ENCODE peak calls at places on chromosomes 5 and 9, in nine cellular contexts. Q is H4; O is T-helper 9 cell; A is epithelial cell of proximal tubule; P is T-helper 2 cell; F is stimulated activated CD4-positive, alpha-beta T cell treated with anti-CD3 and anti-CD28 coated beads, Interleukin-15, amount 100 ng/mL, for 48 hours; M is retinal pigment epithelial cell; W is NCI-H460; D is D341Med. S is an unnamed sample.
A peak's percentile ranks its signal among the peaks of the same experiment; 100 is the strongest.

GRCh38 chr5:75348241-75348640 is 11.2 kb downstream of the HMGCR start:
- DNase-seq in P (no peak), D (no peak), O (no peak), W (no peak), Q (no peak), A (no peak), M (no peak), F (no peak), S (no peak)

GRCh38 chr5:72353046-72353445 is 32.9 kb downstream of the PTCD2 start:
- DNase-seq in A (no peak), Q (no peak), W (peak; percentile 12), M (no peak), P (no peak), F (no peak), D (no peak), O (no peak), S (no peak)

GRCh38 chr9:76610009-76610352 is 151.0 kb downstream of the GCNT1 start:
- DNase-seq in D (no peak), M (no peak), Q (no peak), O (no peak), A (no peak), P (no peak), W (peak; percentile 19), F (no peak), S (no peak)

GRCh38 chr9:122912964-122913673 is at the start of gene ZBTB6:
- DNase-seq in P (peak; percentile 62), W (peak; percentile 78), M (peak; percentile 58), D (peak; percentile 86), F (peak; percentile 68), A (peak; percentile 56), Q (peak; percentile 72), O (peak; percentile 58), S (peak; percentile 83)

GRCh38 chr5:142657446-142657845 is 28.4 kb downstream of the FGF1 start:
- DNase-seq in W (no peak), M (no peak), A (no peak), O (no peak), D (no peak), Q (no peak), P (no peak), F (no peak), S (no peak)

GRCh38 chr9:136055715-136056545 is 39.2 kb downstream of the NACC2 start:
- DNase-seq in P (no peak), M (no peak), O (no peak), W (no peak), D (no peak), F (no peak), A (no peak), Q (no peak), S (no peak)

GRCh38 chr5:124236366-124237231 is 509.8 kb downstream of the ZNF608 start:
- DNase-seq in O (no peak), P (no peak), Q (no peak), W (no peak), F (no peak), M (no peak), D (no peak), A (no peak), S (no peak)

GRCh38 chr5:76831108-76831447 is 12.2 kb downstream of the F2RL1 start:
- DNase-seq in O (no peak), W (no peak), D (no peak), M (no peak), Q (peak; percentile 48), F (no peak), P (no peak), A (no peak), S (no peak)

GRCh38 chr5:142618125-142618524 is 67.8 kb downstream of the FGF1 start:
- DNase-seq in F (peak; percentile 17), W (no peak), O (no peak), Q (peak; percentile 33), A (no peak), M (no peak), D (no peak), P (no peak), S (no peak)

GRCh38 chr5:172361566-172362238 is 78.1 kb upstream of the UBTD2 start:
- DNase-seq in O (no peak), D (no peak), A (peak; percentile 91), W (peak; percentile 87), M (peak; percentile 44), Q (peak; percentile 91), F (no peak), P (no peak), S (no peak)

GRCh38 chr9:135555203-135555602 is 6.4 kb upstream of the PAEP start:
- DNase-seq in F (no peak), W (peak; percentile 80), D (no peak), M (no peak), Q (peak; percentile 54), O (no peak), P (no peak), A (no peak), S (peak; percentile 33)

GRCh38 chr9:73039253-73039915 is 86.5 kb upstream of the ALDH1A1 start:
- DNase-seq in A (no peak), O (no peak), P (no peak), M (peak; percentile 80), Q (no peak), F (no peak), D (no peak), W (no peak), S (no peak)

GRCh38 chr9:98034593-98035546 is 21.7 kb upstream of the NANS start:
- DNase-seq in A (no peak), Q (peak; percentile 71), M (no peak), O (peak; percentile 96), W (peak; percentile 85), F (peak; percentile 82), D (peak; percentile 81), P (peak; percentile 84), S (peak; percentile 76)

GRCh38 chr5:43677241-43677640 is 74.3 kb downstream of the NNT start:
- DNase-seq in P (no peak), M (no peak), W (no peak), A (no peak), O (no peak), Q (no peak), F (no peak), D (no peak), S (no peak)

GRCh38 chr5:137954131-137954879 is 65.0 kb downstream of the PKD2L2 start:
- DNase-seq in P (no peak), F (no peak), A (peak; percentile 13), W (no peak), M (no peak), D (no peak), O (no peak), Q (peak; percentile 84), S (no peak)

GRCh38 chr5:83562207-83562606 is 90.7 kb downstream of the VCAN start:
- DNase-seq in D (no peak), O (no peak), A (no peak), P (no peak), W (no peak), F (no peak), Q (no peak), M (no peak), S (no peak)

GRCh38 chr9:124220551-124221451 is 36.9 kb upstream of the NEK6 start:
- DNase-seq in Q (peak; percentile 53), W (no peak), D (no peak), A (no peak), F (no peak), M (no peak), P (no peak), O (no peak), S (peak; percentile 44)

GRCh38 chr9:89144242-89144641 is 34.4 kb downstream of the SHC3 start:
- DNase-seq in A (no peak), P (no peak), D (no peak), M (no peak), F (no peak), W (no peak), Q (no peak), O (no peak), S (no peak)

GRCh38 chr5:5424736-5425135 is 2.3 kb downstream of the ICE1 start:
- DNase-seq in W (no peak), F (no peak), M (no peak), D (no peak), A (no peak), P (no peak), O (no peak), Q (no peak), S (no peak)

GRCh38 chr5:10455273-10455670 is 13.6 kb downstream of the ROPN1L start:
- DNase-seq in A (no peak), P (no peak), O (no peak), Q (no peak), D (no peak), M (no peak), W (no peak), F (no peak), S (no peak)

GRCh38 chr5:18553269-18553668 is 919.0 kb downstream of the TAF11L14 start:
- DNase-seq in F (no peak), O (no peak), P (no peak), A (peak; percentile 2), Q (peak; percentile 96), W (peak; percentile 71), M (peak; percentile 97), D (no peak), S (no peak)

GRCh38 chr9:7910426-7911015 is 110.9 kb upstream of the DMAC1 start:
- DNase-seq in F (no peak), A (no peak), O (no peak), D (no peak), P (no peak), M (no peak), W (no peak), Q (no peak), S (no peak)

GRCh38 chr5:139637438-139638089 is 10.6 kb upstream of the CXXC5 start:
- DNase-seq in A (no peak), P (no peak), F (no peak), D (peak; percentile 91), W (peak; percentile 53), O (peak; percentile 26), M (no peak), Q (peak; percentile 66), S (peak; percentile 78)

GRCh38 chr5:3325206-3325605 is 270.4 kb upstream of the IRX1 start:
- DNase-seq in P (no peak), Q (peak; percentile 93), A (no peak), M (no peak), F (no peak), D (peak; percentile 45), W (no peak), O (no peak), S (no peak)

GRCh38 chr9:4985376-4986266 is 549 bp downstream of the JAK2 start:
- DNase-seq in Q (no peak), O (peak; percentile 13), W (peak; percentile 20), A (peak; percentile 13), F (no peak), M (no peak), P (no peak), D (peak; percentile 33), S (no peak)

GRCh38 chr5:74109344-74109743 is 483.3 kb downstream of the ARHGEF28 start:
- DNase-seq in P (no peak), W (no peak), F (no peak), Q (no peak), O (no peak), D (no peak), A (no peak), M (no peak), S (no peak)

GRCh38 chr5:72231989-72232703 is 87.9 kb downstream of the MRPS27 start:
- DNase-seq in M (no peak), D (no peak), O (no peak), Q (peak; percentile 21), P (no peak), A (no peak), F (no peak), W (no peak), S (no peak)

GRCh38 chr5:6700074-6700685 is 13.1 kb upstream of the TENT4A start:
- DNase-seq in P (no peak), A (no peak), M (no peak), F (no peak), O (no peak), W (no peak), Q (no peak), D (no peak), S (no peak)

GRCh38 chr5:123125953-123126352 is 36.9 kb downstream of the PRDM6 start:
- DNase-seq in M (peak; percentile 63), W (no peak), D (no peak), P (no peak), A (no peak), O (no peak), Q (peak; percentile 64), F (no peak), S (no peak)

GRCh38 chr9:97956365-97956764 is 18.4 kb upstream of the HEMGN start:
- DNase-seq in Q (no peak), O (no peak), A (no peak), W (no peak), M (no peak), D (no peak), P (no peak), F (no peak), S (no peak)

S was measured in HepG2.